ENCODE peak calls at places on chromosomes 1 and 21, in eight cellular contexts. G is AG04449, E is hepatocyte, Q is astrocyte of the spinal cord, R is tibial artery, Z is AG04450, P is upper lobe of right lung, T is dorsolateral prefrontal cortex. U is an unnamed sample.

GRCh38 chr1:183227963-183228649 is 42.0 kb downstream of the LAMC2 start:
- DNase-seq in Q (peak), R (no peak), T (no peak), E (peak), P (no peak), Z (no peak), G (no peak), U (no peak)

GRCh38 chr1:25744140-25744581 is 55.8 kb upstream of the SELENON start:
- DNase-seq in G (peak), Q (peak), Z (no peak), P (peak), R (peak), T (no peak), E (peak), U (peak)

GRCh38 chr1:147800852-147801251 is 40.5 kb upstream of the GJA5 start:
- DNase-seq in P (no peak), G (no peak), Q (no peak), R (no peak), T (no peak), E (no peak), Z (no peak), U (no peak)

GRCh38 chr1:232726048-232726779 is 79.0 kb upstream of the MAP10 start:
- DNase-seq in Q (peak), G (no peak), P (no peak), Z (no peak), E (no peak), T (no peak), R (no peak), U (no peak)

GRCh38 chr1:47760248-47760629 is 236.9 kb downstream of the TRABD2B start:
- DNase-seq in E (no peak), R (no peak), Z (no peak), G (no peak), T (no peak), P (no peak), Q (no peak), U (no peak)

GRCh38 chr1:166843769-166844596 is 4.7 kb downstream of the POGK start:
- DNase-seq in T (no peak), R (no peak), Q (no peak), Z (no peak), P (no peak), G (no peak), E (peak), U (no peak)

GRCh38 chr21:21101911-21102310 is 103.7 kb downstream of the NCAM2 start:
- DNase-seq in T (no peak), Q (peak), R (no peak), G (peak), E (peak), Z (peak), P (no peak), U (no peak)

GRCh38 chr1:13652238-13652637 is 47.8 kb upstream of the PRDM2 start:
- DNase-seq in T (no peak), Z (no peak), Q (no peak), E (no peak), R (no peak), G (no peak), P (no peak), U (no peak)

GRCh38 chr1:20616468-20617156 is 16.6 kb upstream of the PINK1 start:
- DNase-seq in R (no peak), E (no peak), G (no peak), P (no peak), Q (no peak), T (no peak), Z (no peak), U (no peak)

GRCh38 chr1:67850151-67850551 is 16.9 kb upstream of the GNG12 start:
- DNase-seq in G (no peak), E (peak), Q (peak), T (no peak), R (no peak), P (no peak), Z (no peak), U (no peak)

GRCh38 chr1:177135250-177135649 is 29.3 kb downstream of the ASTN1 start:
- DNase-seq in Z (no peak), G (no peak), R (no peak), Q (no peak), P (no peak), T (no peak), E (no peak), U (no peak)

GRCh38 chr1:201769072-201769471 is 59.9 kb upstream of the IPO9 start:
- DNase-seq in E (no peak), Q (no peak), P (no peak), T (no peak), G (no peak), Z (no peak), R (no peak), U (no peak)

GRCh38 chr1:184788970-184789369 is 34.3 kb upstream of the EDEM3 start:
- DNase-seq in G (no peak), Q (no peak), E (no peak), Z (no peak), R (no peak), P (no peak), T (no peak), U (no peak)

GRCh38 chr1:24932284-24932683 is 2.2 kb upstream of the RUNX3 start:
- DNase-seq in P (peak), G (no peak), Z (no peak), E (peak), T (no peak), Q (no peak), R (no peak), U (peak)

GRCh38 chr1:103371234-103371633 is 154.3 kb upstream of the RNPC3 start:
- DNase-seq in G (peak), Z (no peak), Q (peak), T (no peak), P (no peak), R (no peak), E (peak), U (no peak)

GRCh38 chr1:59691261-59691660 is 123.5 kb upstream of the HOOK1 start:
- DNase-seq in Q (no peak), T (no peak), G (no peak), Z (no peak), P (no peak), R (no peak), E (no peak), U (no peak)

GRCh38 chr1:63022319-63022718 is 238.4 kb downstream of the ATG4C start:
- DNase-seq in G (no peak), E (no peak), P (no peak), T (no peak), Z (no peak), R (no peak), Q (no peak), U (no peak)

GRCh38 chr1:225653463-225654276 is 747 bp upstream of the ENAH start:
- DNase-seq in R (peak), Q (peak), G (peak), T (peak), Z (no peak), P (peak), E (peak), U (peak)

GRCh38 chr1:93775224-93775623 is 93.6 kb upstream of the BCAR3 start:
- DNase-seq in Z (no peak), P (peak), G (no peak), R (no peak), E (no peak), T (no peak), Q (no peak), U (peak)

GRCh38 chr1:205798577-205798976 is 14.4 kb downstream of the SLC41A1 start:
- DNase-seq in T (no peak), R (no peak), Z (no peak), P (no peak), Q (no peak), G (no peak), E (no peak), U (no peak)

GRCh38 chr1:104648269-104648691 is 898.6 kb downstream of the AMY1C start:
- DNase-seq in T (no peak), E (peak), Z (no peak), R (no peak), Q (no peak), P (no peak), G (no peak), U (no peak)

GRCh38 chr1:113042336-113043143 is 30.5 kb upstream of the LRIG2 start:
- DNase-seq in P (peak), R (peak), T (peak), Q (peak), E (peak), Z (peak), G (peak), U (peak)

GRCh38 chr1:74579425-74579824 is 67.0 kb upstream of the LRRC53 start:
- DNase-seq in G (no peak), Q (no peak), R (no peak), P (no peak), T (no peak), Z (no peak), E (no peak), U (no peak)

GRCh38 chr1:168945870-168946269 is 160.6 kb upstream of the ATP1B1 start:
- DNase-seq in Z (no peak), G (no peak), P (no peak), Q (no peak), T (no peak), E (peak), R (peak), U (peak)

GRCh38 chr1:20440785-20441200 is 45.2 kb downstream of the CAMK2N1 start:
- DNase-seq in Z (no peak), P (peak), R (no peak), G (no peak), E (peak), T (peak), Q (peak), U (no peak)

GRCh38 chr1:178275553-178275952 is 181.6 kb downstream of the RASAL2 start:
- DNase-seq in G (no peak), Z (no peak), R (no peak), T (no peak), Q (peak), P (no peak), E (peak), U (no peak)

GRCh38 chr1:111729271-111729921 is 9.8 kb downstream of the INKA2 start:
- DNase-seq in P (no peak), R (no peak), E (no peak), T (no peak), Z (no peak), G (no peak), Q (no peak), U (no peak)

GRCh38 chr21:35436899-35437298 is 387.8 kb upstream of the RUNX1 start:
- DNase-seq in R (no peak), Z (no peak), T (no peak), P (no peak), G (no peak), E (no peak), Q (no peak), U (no peak)

GRCh38 chr1:108533351-108534083 is 26.4 kb upstream of the EEIG2 start:
- DNase-seq in T (no peak), Q (no peak), Z (no peak), E (no peak), P (no peak), R (no peak), G (no peak), U (peak)

GRCh38 chr1:66570196-66570595 is 36.2 kb downstream of the SGIP1 start:
- DNase-seq in Z (no peak), T (no peak), P (no peak), R (no peak), G (no peak), Q (no peak), E (no peak), U (no peak)

GRCh38 chr1:27686223-27686990 is 14.4 kb upstream of the IFI6 start:
- DNase-seq in R (no peak), P (peak), E (peak), T (no peak), G (no peak), Q (no peak), Z (no peak), U (peak)

GRCh38 chr1:27687906-27688305 is 15.9 kb upstream of the IFI6 start:
- DNase-seq in E (no peak), T (no peak), Q (no peak), Z (no peak), P (no peak), R (no peak), G (no peak), U (no peak)

GRCh38 chr1:27689423-27690173 is 17.6 kb upstream of the IFI6 start:
- DNase-seq in G (no peak), P (no peak), Z (peak), T (no peak), Q (peak), E (no peak), R (no peak), U (no peak)

DNA sequence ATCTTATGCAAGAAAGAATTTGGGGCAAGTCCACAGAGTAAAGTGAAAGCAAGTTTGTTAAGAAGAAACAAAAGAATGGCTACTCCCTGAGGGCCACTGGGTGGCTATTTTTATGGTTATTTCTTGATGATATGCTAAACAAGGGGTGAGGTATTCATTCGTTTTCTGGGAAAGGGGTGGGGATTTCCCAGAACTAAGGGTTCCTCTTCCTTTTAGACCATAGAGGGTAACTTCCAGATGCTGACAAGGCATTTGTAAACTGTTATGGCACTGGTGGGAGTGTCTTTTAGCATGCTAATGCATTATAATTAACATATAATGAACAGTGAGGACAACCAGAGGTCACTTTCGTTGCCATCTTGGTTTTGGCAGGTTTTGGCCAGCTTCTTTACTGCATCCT is 18.2 kb upstream of the IFI6 start:
- DNase-seq in Q (no peak), G (no peak), P (no peak), E (no peak), T (no peak), Z (no peak), R (no peak), U (no peak)
- H3K4me3 ChIP-seq in Q (no peak), G (no peak), P (no peak), E (no peak), T (no peak), Z (no peak), R (no peak), U (no peak)

DNA sequence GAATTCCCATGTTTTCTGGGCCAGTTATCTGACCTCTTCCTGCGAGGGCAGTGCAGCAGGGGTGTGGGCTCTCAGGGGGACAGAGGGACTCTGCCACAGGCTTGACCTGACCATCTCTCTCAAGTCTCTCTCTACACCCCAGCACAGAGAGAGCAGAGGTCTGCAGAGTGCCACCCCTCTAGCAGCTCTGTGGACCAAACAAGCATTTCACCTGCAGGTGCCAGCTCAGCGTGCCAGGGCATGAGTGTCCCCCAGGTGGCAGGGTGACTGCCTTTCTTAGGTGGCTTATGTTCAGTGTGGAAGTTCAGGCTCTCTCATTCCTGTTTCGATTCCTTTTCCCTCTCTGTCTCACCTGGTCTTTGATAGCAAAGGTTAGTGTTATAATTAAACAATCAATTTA is 191.3 kb downstream of the CACNA1E start:
- DNase-seq in R (no peak), Z (no peak), P (no peak), G (no peak), T (no peak), Q (no peak), E (no peak), U (no peak)
- TF ChIP-seq CTCF in R (no peak), Z (no peak), P (no peak), G (no peak), T (no peak), Q (no peak), E (no peak), U (no peak)

GRCh38 chr1:172883387-172883791 is 167.4 kb downstream of the TNFSF18 start:
- DNase-seq in R (no peak), P (no peak), Z (no peak), E (no peak), G (no peak), T (no peak), Q (no peak), U (no peak)
- H3K4me3 ChIP-seq in R (no peak), P (no peak), Z (no peak), E (no peak), G (no peak), T (no peak), Q (no peak), U (no peak)

DNA sequence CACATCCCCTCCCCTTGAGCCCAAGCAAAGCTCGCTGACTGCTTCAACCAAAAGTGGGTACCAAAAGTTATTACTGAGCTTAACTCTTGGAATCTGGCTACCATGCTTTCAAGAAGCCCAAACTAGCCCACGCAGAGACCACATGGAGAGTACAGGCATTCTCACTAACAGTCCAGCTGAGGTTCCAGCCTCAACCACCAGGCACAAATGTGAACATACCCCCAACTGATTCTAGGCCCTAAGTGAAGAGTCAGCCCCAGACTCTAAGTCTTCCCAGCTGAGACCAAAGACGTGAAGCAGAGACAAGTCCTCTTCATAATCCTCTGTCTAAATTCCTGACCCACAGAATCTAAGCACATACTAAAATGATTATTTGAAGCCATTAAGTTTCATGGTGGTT is 36.8 kb downstream of the EVI5 start:
- DNase-seq in P (no peak), Q (no peak), E (no peak), R (no peak), Z (no peak), T (no peak), G (no peak), U (no peak)
- TF ChIP-seq CTCF in P (no peak), Q (no peak), E (no peak), R (no peak), Z (no peak), T (no peak), G (no peak), U (no peak)

DNA sequence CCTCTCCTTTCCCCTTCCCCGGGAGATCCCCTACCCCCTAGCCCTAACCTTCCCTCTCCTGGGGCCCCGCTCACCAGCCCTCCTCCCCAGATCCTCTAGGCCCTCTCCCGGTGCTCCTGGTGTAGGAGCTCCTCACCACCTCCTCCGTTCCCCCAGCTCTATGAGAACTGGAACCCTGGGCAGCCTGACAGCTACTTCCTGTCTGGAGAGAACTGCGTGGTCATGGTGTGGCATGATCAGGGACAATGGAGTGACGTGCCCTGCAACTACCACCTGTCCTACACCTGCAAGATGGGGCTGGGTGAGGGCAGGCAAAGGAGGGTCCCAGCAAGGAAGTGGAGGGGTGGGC is 16.0 kb downstream of the BCAN start:
- DNase-seq in Q (no peak), E (no peak), R (no peak), G (no peak), T (no peak), P (no peak), Z (no peak), U (no peak)
- H3K4me3 ChIP-seq in Q (no peak), E (no peak), R (peak), G (no peak), T (peak), P (no peak), Z (no peak), U (no peak)

GRCh38 chr21:26032263-26032662 is 138.3 kb downstream of the APP start:
- DNase-seq in R (no peak), Z (no peak), G (no peak), T (no peak), E (no peak), Q (no peak), P (no peak), U (no peak)
- TF ChIP-seq CTCF in R (no peak), Z (no peak), G (no peak), T (no peak), E (no peak), Q (peak), P (no peak), U (no peak)

U was measured in lower lobe of right lung.